ENCODE peak calls at places on chromosomes 7 and 10, in seven cellular contexts. M, Q, V, O, H, Z and Y are unnamed samples.
A peak's percentile ranks its signal among the peaks of the same experiment; 100 is the strongest.

GRCh38 chr10:43905502-43906236 is 257.0 kb upstream of the ZNF32 start:
- DNase-seq in M (no peak), Q (no peak), V (no peak), O (no peak), H (peak; percentile 37), Z (no peak), Y (no peak)

GRCh38 chr10:86165666-86166065 is 200.9 kb downstream of the GRID1 start:
- DNase-seq in M (no peak), Q (no peak), V (no peak), O (no peak), H (no peak), Z (no peak), Y (no peak)

GRCh38 chr10:6195376-6195775 is 7.4 kb upstream of the PFKFB3 start:
- DNase-seq in M (no peak), Q (no peak), V (no peak), O (no peak), H (peak; percentile 90), Z (no peak), Y (no peak)

GRCh38 chr10:17200885-17201164 is 647 bp downstream of the TRDMT1 start:
- DNase-seq in M (peak; percentile 50), Q (no peak), V (no peak), O (peak; percentile 53), H (peak; percentile 63), Z (no peak), Y (peak; percentile 35)

GRCh38 chr10:3192856-3193635 is 20.5 kb upstream of the PITRM1 start:
- DNase-seq in M (peak; percentile 33), Q (peak; percentile 41), V (no peak), O (peak; percentile 61), H (peak; percentile 48), Z (peak; percentile 65), Y (peak; percentile 31)

GRCh38 chr7:41817386-41817785 is 114.5 kb upstream of the INHBA start:
- DNase-seq in M (peak; percentile 93), Q (peak; percentile 8), V (no peak), O (no peak), H (peak; percentile 89), Z (no peak), Y (no peak)

GRCh38 chr10:103254538-103255325 is 9.0 kb downstream of the RPEL1 start:
- DNase-seq in M (peak; percentile 71), Q (no peak), V (no peak), O (no peak), H (peak; percentile 47), Z (no peak), Y (no peak)

GRCh38 chr7:24865994-24866615 is 108.8 kb upstream of the GSDME start:
- DNase-seq in M (no peak), Q (no peak), V (no peak), O (no peak), H (no peak), Z (no peak), Y (no peak)

GRCh38 chr7:84912993-84913635 is 273.7 kb downstream of the SEMA3D start:
- DNase-seq in M (no peak), Q (no peak), V (peak; percentile 9), O (no peak), H (peak; percentile 26), Z (no peak), Y (no peak)

GRCh38 chr10:79479283-79479909 is 32.9 kb upstream of the EIF5AL1 start:
- DNase-seq in M (peak; percentile 32), Q (no peak), V (no peak), O (no peak), H (peak; percentile 36), Z (no peak), Y (no peak)

GRCh38 chr10:88185830-88186229 is 322.4 kb downstream of the PTEN start:
- DNase-seq in M (no peak), Q (no peak), V (no peak), O (no peak), H (no peak), Z (no peak), Y (no peak)

GRCh38 chr7:98555403-98555802 is 61.7 kb upstream of the NPTX2 start:
- DNase-seq in M (peak; percentile 13), Q (no peak), V (no peak), O (peak; percentile 35), H (no peak), Z (no peak), Y (no peak)

GRCh38 chr10:22259280-22259679 is 41.5 kb upstream of the EBLN1 start:
- DNase-seq in M (no peak), Q (no peak), V (no peak), O (no peak), H (no peak), Z (no peak), Y (no peak)

GRCh38 chr10:58930497-58930896 is 245.9 kb upstream of the PHYHIPL start:
- DNase-seq in M (no peak), Q (no peak), V (no peak), O (no peak), H (peak; percentile 66), Z (no peak), Y (no peak)

GRCh38 chr7:106584914-106585759 is 75.8 kb downstream of the CCDC71L start:
- DNase-seq in M (no peak), Q (no peak), V (no peak), O (no peak), H (no peak), Z (no peak), Y (no peak)

DNA sequence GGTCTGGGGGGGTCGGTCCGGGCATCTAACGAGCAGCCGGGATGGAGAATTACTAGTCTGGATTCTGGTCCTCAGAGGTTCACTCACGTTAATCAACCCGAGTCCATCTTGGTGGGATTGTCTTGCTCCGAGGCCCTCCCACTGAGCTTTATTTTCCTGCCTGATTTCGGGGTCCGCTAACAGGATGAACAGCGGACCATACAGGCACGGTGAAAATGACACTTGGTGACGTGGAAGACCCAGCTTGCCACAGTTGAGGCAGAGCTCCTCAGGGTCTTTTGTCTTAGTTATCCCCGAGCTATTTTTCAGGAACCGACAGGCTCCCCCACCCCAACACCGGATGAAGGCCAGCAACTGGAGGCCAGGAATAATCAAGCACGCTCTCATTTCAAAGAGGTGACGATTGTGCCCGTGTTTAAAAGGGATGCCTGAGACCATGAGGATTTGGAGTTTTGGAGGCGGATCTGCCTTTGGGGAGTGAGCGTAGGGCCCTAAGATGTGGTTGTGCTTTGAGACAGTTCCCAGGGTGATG is 517 bp upstream of the LRRD1 start:
- DNase-seq in M (no peak), Q (no peak), V (no peak), O (no peak), H (peak; percentile 25), Z (no peak), Y (peak; percentile 5)
- H3K4me3 ChIP-seq in M (peak overlapping the region; percentile 31), Q (peak overlapping the region; percentile 57), V (peak overlapping the region; percentile 60), O (peak overlapping the region; percentile 26), H (peak overlapping the region; percentile 50), Z (peak overlapping the region; percentile 64), Y (peak overlapping the region; percentile 36)

DNA sequence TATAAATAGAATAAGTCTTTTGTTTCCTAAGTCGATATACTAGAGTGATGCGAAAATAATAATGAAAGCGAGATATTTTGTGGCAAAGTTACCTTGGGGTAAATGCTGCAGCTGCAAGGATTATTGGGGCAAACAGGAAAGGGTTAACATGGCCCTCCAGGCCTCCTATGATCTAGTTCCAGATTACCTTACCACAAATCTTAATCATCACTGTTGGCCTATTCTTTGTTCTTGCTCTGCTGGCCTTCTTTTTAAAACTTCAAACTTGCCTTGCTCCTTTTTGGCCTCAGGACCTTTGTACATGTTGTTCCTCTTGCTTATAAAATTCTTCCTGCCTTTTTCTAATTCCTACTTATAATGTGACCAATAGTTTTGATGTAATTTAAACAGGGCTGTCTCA is 81.5 kb downstream of the SEMA3C start:
- DNase-seq in M (peak; percentile 48), Q (no peak), V (no peak), O (no peak), H (peak; percentile 37), Z (no peak), Y (no peak)
- H3K27ac ChIP-seq in M (peak overlapping the region; percentile 49), Q (no peak overlapping the region), V (no peak overlapping the region), O (no peak overlapping the region), H (no peak overlapping the region), Z (no peak overlapping the region), Y (no peak overlapping the region)

GRCh38 chr10:61870521-61870895 is 31.0 kb upstream of the ARID5B start:
- DNase-seq in M (no peak), Q (no peak), V (no peak), O (no peak), H (no peak), Z (no peak), Y (no peak)

GRCh38 chr10:61869276-61869675 is 32.2 kb upstream of the ARID5B start:
- DNase-seq in M (no peak), Q (no peak), V (no peak), O (no peak), H (no peak), Z (no peak), Y (no peak)

GRCh38 chr10:61863981-61864380 is 37.5 kb upstream of the ARID5B start:
- DNase-seq in M (no peak), Q (no peak), V (no peak), O (no peak), H (no peak), Z (no peak), Y (no peak)

GRCh38 chr10:61869772-61870520 is 31.6 kb upstream of the ARID5B start:
- DNase-seq in M (no peak), Q (peak; percentile 21), V (no peak), O (no peak), H (peak; percentile 88), Z (no peak), Y (no peak)

DNA sequence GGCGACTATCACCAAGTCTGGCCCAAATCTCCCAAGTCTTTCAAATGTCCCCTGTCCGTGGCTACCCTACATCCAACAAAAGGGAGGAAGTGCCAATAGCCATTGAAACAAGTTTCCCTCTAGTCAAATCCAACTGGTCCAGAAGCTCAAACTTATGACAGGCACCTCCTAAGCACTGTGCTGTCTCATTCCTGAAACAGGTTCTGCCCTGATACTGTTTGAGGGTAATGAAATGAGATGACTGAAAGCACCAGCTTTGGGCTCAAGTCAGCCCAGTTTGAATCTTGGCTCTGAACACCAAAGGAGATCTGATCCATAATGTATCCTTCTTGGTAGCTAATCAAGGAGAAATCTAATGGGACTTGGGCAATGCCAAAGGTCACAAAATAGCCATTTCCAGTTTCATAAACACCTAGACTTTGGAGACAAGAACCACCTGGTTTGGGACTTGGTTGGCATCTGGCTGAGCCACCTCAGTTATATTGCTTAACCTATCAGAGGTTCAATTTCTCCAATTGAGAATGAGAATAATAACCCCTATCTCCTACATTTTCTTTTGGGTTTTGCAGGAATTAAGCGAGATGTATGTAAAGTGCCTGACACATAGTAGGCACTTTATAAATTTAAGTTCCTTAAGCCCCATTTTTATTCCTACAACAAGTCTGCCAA is 34.7 kb upstream of the ARID5B start:
- DNase-seq in M (no peak), Q (no peak), V (no peak), O (no peak), H (no peak), Z (no peak), Y (no peak)
- H3K4me3 ChIP-seq in M (no peak overlapping the region), Q (no peak overlapping the region), V (no peak overlapping the region), O (no peak overlapping the region), H (no peak overlapping the region), Z (peak overlapping the region; percentile 46), Y (peak overlapping the region; percentile 20)

GRCh38 chr7:40300146-40300655 is 165.4 kb downstream of the SUGCT start:
- DNase-seq in M (no peak), Q (no peak), V (no peak), O (no peak), H (peak; percentile 80), Z (no peak), Y (no peak)

GRCh38 chr7:40298421-40298820 is 163.6 kb downstream of the SUGCT start:
- DNase-seq in M (peak; percentile 66), Q (no peak), V (no peak), O (no peak), H (peak; percentile 99), Z (no peak), Y (no peak)

GRCh38 chr7:40303996-40304395 is 169.2 kb downstream of the SUGCT start:
- DNase-seq in M (no peak), Q (no peak), V (no peak), O (no peak), H (peak; percentile 75), Z (no peak), Y (no peak)

GRCh38 chr7:40299097-40299496 is 164.3 kb downstream of the SUGCT start:
- DNase-seq in M (peak; percentile 87), Q (no peak), V (peak; percentile 7), O (no peak), H (peak; percentile 98), Z (no peak), Y (no peak)

GRCh38 chr7:40301486-40302065 is 166.8 kb downstream of the SUGCT start:
- DNase-seq in M (no peak), Q (no peak), V (no peak), O (no peak), H (peak; percentile 84), Z (no peak), Y (no peak)
- H3K27ac ChIP-seq in M (no peak overlapping the region), Q (no peak overlapping the region), V (no peak overlapping the region), O (no peak overlapping the region), H (no peak overlapping the region), Z (no peak overlapping the region), Y (no peak overlapping the region)